ENCODE peak calls at places on chromosomes 12 and 14, in eight cellular contexts. One of them, this sample, is unnamed.

GRCh38 chr12:25960926-25961325 is 2.4 kb downstream of the RASSF8 start:
- DNase-seq in suprapubic skin: no peak
- DNase-seq in sigmoid colon: no peak
- DNase-seq in H1: no peak
- DNase-seq in HCT116: no peak
- DNase-seq in IMR-90: peak
- DNase-seq in body of pancreas: no peak
- DNase-seq in HepG2: no peak
- DNase-seq in this sample: no peak

GRCh38 chr12:4211372-4211771 is 62.2 kb upstream of the CCND2 start:
- DNase-seq in HCT116: no peak
- DNase-seq in sigmoid colon: no peak
- DNase-seq in suprapubic skin: no peak
- DNase-seq in HepG2: no peak
- DNase-seq in body of pancreas: no peak
- DNase-seq in H1: no peak
- DNase-seq in IMR-90: no peak
- DNase-seq in this sample: no peak

GRCh38 chr12:6375269-6376078 is at the start of gene SCNN1A:
- DNase-seq in body of pancreas: peak
- DNase-seq in HCT116: no peak
- DNase-seq in suprapubic skin: peak
- DNase-seq in H1: peak
- DNase-seq in sigmoid colon: peak
- DNase-seq in IMR-90: no peak
- DNase-seq in HepG2: no peak
- DNase-seq in this sample: no peak

GRCh38 chr12:96060041-96060440 is 24.7 kb upstream of the LTA4H start:
- DNase-seq in body of pancreas: no peak
- DNase-seq in IMR-90: no peak
- DNase-seq in H1: no peak
- DNase-seq in suprapubic skin: no peak
- DNase-seq in HCT116: no peak
- DNase-seq in sigmoid colon: no peak
- DNase-seq in HepG2: no peak
- DNase-seq in this sample: no peak

GRCh38 chr14:79487632-79488031 is 723.7 kb downstream of the DIO2 start:
- DNase-seq in body of pancreas: no peak
- DNase-seq in sigmoid colon: no peak
- DNase-seq in H1: no peak
- DNase-seq in HepG2: no peak
- DNase-seq in HCT116: no peak
- DNase-seq in IMR-90: no peak
- DNase-seq in suprapubic skin: no peak
- DNase-seq in this sample: no peak

GRCh38 chr12:111412007-111412829 is 6.5 kb downstream of the SH2B3 start:
- DNase-seq in HepG2: no peak
- DNase-seq in H1: no peak
- DNase-seq in HCT116: no peak
- DNase-seq in suprapubic skin: no peak
- DNase-seq in IMR-90: no peak
- DNase-seq in sigmoid colon: no peak
- DNase-seq in body of pancreas: no peak
- DNase-seq in this sample: no peak

GRCh38 chr12:113416091-113416754 is 6.0 kb upstream of the SDSL start:
- DNase-seq in suprapubic skin: no peak
- DNase-seq in sigmoid colon: no peak
- DNase-seq in HepG2: no peak
- DNase-seq in body of pancreas: no peak
- DNase-seq in HCT116: no peak
- DNase-seq in IMR-90: no peak
- DNase-seq in H1: no peak
- DNase-seq in this sample: no peak

GRCh38 chr12:105741786-105742566 is 396.8 kb downstream of the NUAK1 start:
- DNase-seq in H1: no peak
- DNase-seq in HepG2: no peak
- DNase-seq in body of pancreas: no peak
- DNase-seq in sigmoid colon: no peak
- DNase-seq in suprapubic skin: no peak
- DNase-seq in IMR-90: peak
- DNase-seq in HCT116: no peak
- DNase-seq in this sample: no peak

GRCh38 chr12:104742551-104742961 is 215.5 kb downstream of the SLC41A2 start:
- DNase-seq in IMR-90: no peak
- DNase-seq in sigmoid colon: no peak
- DNase-seq in body of pancreas: peak
- DNase-seq in suprapubic skin: no peak
- DNase-seq in HCT116: no peak
- DNase-seq in HepG2: no peak
- DNase-seq in H1: no peak
- DNase-seq in this sample: no peak

GRCh38 chr14:24392327-24393098 is 6.3 kb upstream of the NYNRIN start:
- DNase-seq in HepG2: no peak
- DNase-seq in IMR-90: peak
- DNase-seq in sigmoid colon: no peak
- DNase-seq in suprapubic skin: no peak
- DNase-seq in body of pancreas: no peak
- DNase-seq in HCT116: peak
- DNase-seq in H1: no peak
- DNase-seq in this sample: no peak

GRCh38 chr14:50837271-50837670 is 6.3 kb upstream of the NIN start:
- DNase-seq in body of pancreas: no peak
- DNase-seq in H1: no peak
- DNase-seq in IMR-90: no peak
- DNase-seq in HepG2: no peak
- DNase-seq in suprapubic skin: no peak
- DNase-seq in sigmoid colon: no peak
- DNase-seq in HCT116: no peak
- DNase-seq in this sample: no peak

GRCh38 chr14:69752773-69753172 is 14.2 kb upstream of the SRSF5 start:
- DNase-seq in body of pancreas: no peak
- DNase-seq in H1: no peak
- DNase-seq in HCT116: no peak
- DNase-seq in sigmoid colon: no peak
- DNase-seq in IMR-90: no peak
- DNase-seq in HepG2: no peak
- DNase-seq in suprapubic skin: no peak
- DNase-seq in this sample: no peak

GRCh38 chr14:76352639-76353281 is 23.2 kb upstream of the ESRRB start:
- DNase-seq in HepG2: peak
- DNase-seq in IMR-90: peak
- DNase-seq in sigmoid colon: no peak
- DNase-seq in HCT116: no peak
- DNase-seq in suprapubic skin: no peak
- DNase-seq in H1: peak
- DNase-seq in body of pancreas: peak
- DNase-seq in this sample: no peak

GRCh38 chr14:92785601-92786426 is 8.3 kb upstream of the GOLGA5 start:
- DNase-seq in IMR-90: peak
- DNase-seq in suprapubic skin: no peak
- DNase-seq in HCT116: no peak
- DNase-seq in H1: no peak
- DNase-seq in body of pancreas: peak
- DNase-seq in HepG2: no peak
- DNase-seq in sigmoid colon: no peak
- DNase-seq in this sample: no peak

GRCh38 chr14:54629635-54630360 is 62.9 kb downstream of the SAMD4A start:
- DNase-seq in sigmoid colon: no peak
- DNase-seq in HCT116: no peak
- DNase-seq in IMR-90: no peak
- DNase-seq in suprapubic skin: no peak
- DNase-seq in body of pancreas: no peak
- DNase-seq in HepG2: no peak
- DNase-seq in H1: no peak
- DNase-seq in this sample: no peak

GRCh38 chr14:31360919-31361662 is 59.3 kb downstream of the HEATR5A start:
- DNase-seq in body of pancreas: no peak
- DNase-seq in HepG2: no peak
- DNase-seq in sigmoid colon: no peak
- DNase-seq in IMR-90: peak
- DNase-seq in H1: no peak
- DNase-seq in HCT116: no peak
- DNase-seq in suprapubic skin: no peak
- DNase-seq in this sample: no peak

GRCh38 chr12:31029916-31030562 is 43.6 kb upstream of the DDX11 start:
- DNase-seq in suprapubic skin: no peak
- DNase-seq in body of pancreas: no peak
- DNase-seq in IMR-90: no peak
- DNase-seq in HCT116: no peak
- DNase-seq in HepG2: no peak
- DNase-seq in sigmoid colon: no peak
- DNase-seq in H1: peak
- DNase-seq in this sample: peak

GRCh38 chr12:67689339-67689738 is 40.8 kb downstream of the DYRK2 start:
- DNase-seq in HCT116: no peak
- DNase-seq in H1: no peak
- DNase-seq in HepG2: no peak
- DNase-seq in IMR-90: no peak
- DNase-seq in suprapubic skin: no peak
- DNase-seq in body of pancreas: no peak
- DNase-seq in sigmoid colon: no peak
- DNase-seq in this sample: no peak

GRCh38 chr14:67429651-67430205 is 17.8 kb upstream of the PLEK2 start:
- DNase-seq in suprapubic skin: no peak
- DNase-seq in body of pancreas: no peak
- DNase-seq in HepG2: no peak
- DNase-seq in sigmoid colon: no peak
- DNase-seq in HCT116: no peak
- DNase-seq in IMR-90: no peak
- DNase-seq in H1: no peak
- DNase-seq in this sample: no peak

GRCh38 chr14:75183225-75183624 is 6.8 kb upstream of the TMED10 start:
- DNase-seq in sigmoid colon: no peak
- DNase-seq in HCT116: no peak
- DNase-seq in suprapubic skin: no peak
- DNase-seq in HepG2: no peak
- DNase-seq in IMR-90: no peak
- DNase-seq in H1: no peak
- DNase-seq in body of pancreas: no peak
- DNase-seq in this sample: no peak

GRCh38 chr14:77474763-77475162 is 16.9 kb downstream of the AHSA1 start:
- DNase-seq in H1: no peak
- DNase-seq in IMR-90: no peak
- DNase-seq in body of pancreas: no peak
- DNase-seq in suprapubic skin: no peak
- DNase-seq in HCT116: no peak
- DNase-seq in sigmoid colon: no peak
- DNase-seq in HepG2: no peak
- DNase-seq in this sample: no peak

GRCh38 chr12:87953257-87953860 is 75.8 kb downstream of the C12orf50 start:
- DNase-seq in HCT116: peak
- DNase-seq in H1: no peak
- DNase-seq in sigmoid colon: no peak
- DNase-seq in IMR-90: peak
- DNase-seq in HepG2: peak
- DNase-seq in body of pancreas: no peak
- DNase-seq in suprapubic skin: no peak
- DNase-seq in this sample: no peak

GRCh38 chr14:65709576-65709975 is 297.0 kb downstream of the FUT8 start:
- DNase-seq in IMR-90: no peak
- DNase-seq in HepG2: no peak
- DNase-seq in suprapubic skin: no peak
- DNase-seq in sigmoid colon: no peak
- DNase-seq in H1: no peak
- DNase-seq in body of pancreas: peak
- DNase-seq in HCT116: no peak
- DNase-seq in this sample: no peak

GRCh38 chr12:126926023-126926600 is 1340.9 kb upstream of the TMEM132C start:
- DNase-seq in HepG2: no peak
- DNase-seq in HCT116: no peak
- DNase-seq in IMR-90: no peak
- DNase-seq in H1: no peak
- DNase-seq in suprapubic skin: no peak
- DNase-seq in sigmoid colon: no peak
- DNase-seq in body of pancreas: no peak
- DNase-seq in this sample: no peak

GRCh38 chr12:75852143-75852542 is 179.4 kb downstream of the PHLDA1 start:
- DNase-seq in HCT116: no peak
- DNase-seq in HepG2: no peak
- DNase-seq in suprapubic skin: no peak
- DNase-seq in H1: no peak
- DNase-seq in body of pancreas: no peak
- DNase-seq in sigmoid colon: no peak
- DNase-seq in IMR-90: peak
- DNase-seq in this sample: no peak

GRCh38 chr14:96205994-96206392 is 1.4 kb downstream of the BDKRB2 start:
- DNase-seq in HCT116: no peak
- DNase-seq in suprapubic skin: no peak
- DNase-seq in IMR-90: no peak
- DNase-seq in H1: no peak
- DNase-seq in sigmoid colon: no peak
- DNase-seq in body of pancreas: peak
- DNase-seq in HepG2: no peak
- DNase-seq in this sample: no peak
- TF ChIP-seq POLR2A in HCT116: no peak
- TF ChIP-seq POLR2A in suprapubic skin: no peak
- TF ChIP-seq POLR2A in IMR-90: no peak
- TF ChIP-seq POLR2A in H1: no peak
- TF ChIP-seq POLR2A in sigmoid colon: no peak
- TF ChIP-seq POLR2A in body of pancreas: peak
- TF ChIP-seq POLR2A in HepG2: no peak
- TF ChIP-seq POLR2A in this sample: no peak

GRCh38 chr14:72888202-72888601 is 5.7 kb downstream of the DPF3 start:
- DNase-seq in sigmoid colon: no peak
- DNase-seq in body of pancreas: no peak
- DNase-seq in HepG2: no peak
- DNase-seq in H1: no peak
- DNase-seq in suprapubic skin: no peak
- DNase-seq in IMR-90: no peak
- DNase-seq in HCT116: no peak
- DNase-seq in this sample: no peak
- H3K4me3 ChIP-seq in sigmoid colon: no peak
- H3K4me3 ChIP-seq in body of pancreas: no peak
- H3K4me3 ChIP-seq in HepG2: no peak
- H3K4me3 ChIP-seq in H1: no peak
- H3K4me3 ChIP-seq in suprapubic skin: no peak
- H3K4me3 ChIP-seq in IMR-90: no peak
- H3K4me3 ChIP-seq in HCT116: no peak
- H3K4me3 ChIP-seq in this sample: no peak

DNA sequence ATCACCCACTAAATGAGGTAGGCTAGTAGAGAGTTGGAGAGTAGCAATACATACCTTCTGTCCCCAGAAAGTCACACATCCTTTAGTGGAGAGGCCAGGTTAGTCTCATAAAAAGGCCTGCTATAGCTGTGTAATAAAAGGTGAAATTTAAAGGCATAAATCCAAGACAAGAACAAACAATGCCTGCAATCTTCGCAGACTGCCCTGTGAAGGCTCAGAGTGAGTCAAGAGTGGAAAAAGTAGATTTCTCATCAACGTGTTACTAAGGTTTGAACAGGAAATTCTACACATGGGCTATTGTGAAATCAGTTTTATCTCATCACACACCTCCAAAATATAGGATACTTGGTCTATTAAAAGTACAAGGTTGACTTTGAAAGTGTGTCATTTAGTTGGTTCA is at the start of gene KLRC1:
- DNase-seq in body of pancreas: no peak
- DNase-seq in suprapubic skin: no peak
- DNase-seq in sigmoid colon: no peak
- DNase-seq in HCT116: no peak
- DNase-seq in HepG2: no peak
- DNase-seq in IMR-90: no peak
- DNase-seq in H1: no peak
- DNase-seq in this sample: no peak
- TF ChIP-seq POLR2A in body of pancreas: no peak
- TF ChIP-seq POLR2A in suprapubic skin: no peak
- TF ChIP-seq POLR2A in sigmoid colon: no peak
- TF ChIP-seq POLR2A in HCT116: no peak
- TF ChIP-seq POLR2A in HepG2: no peak
- TF ChIP-seq POLR2A in IMR-90: no peak
- TF ChIP-seq POLR2A in H1: no peak
- TF ChIP-seq POLR2A in this sample: no peak

GRCh38 chr14:104724981-104725771 is 1.1 kb downstream of the ADSS1 start:
- DNase-seq in sigmoid colon: no peak
- DNase-seq in H1: peak
- DNase-seq in body of pancreas: peak
- DNase-seq in HepG2: peak
- DNase-seq in IMR-90: no peak
- DNase-seq in HCT116: no peak
- DNase-seq in suprapubic skin: no peak
- DNase-seq in this sample: no peak
- H3K4me3 ChIP-seq in sigmoid colon: peak
- H3K4me3 ChIP-seq in H1: peak
- H3K4me3 ChIP-seq in body of pancreas: no peak
- H3K4me3 ChIP-seq in HepG2: peak
- H3K4me3 ChIP-seq in IMR-90: peak
- H3K4me3 ChIP-seq in HCT116: peak
- H3K4me3 ChIP-seq in suprapubic skin: peak
- H3K4me3 ChIP-seq in this sample: peak